ENCODE peak calls at places on chromosome 7, in five cellular contexts. T is GM12878, O is transverse colon, M is SK-N-SH, J is stomach. W is an unnamed sample.
A peak's percentile ranks its signal among the peaks of the same experiment; 100 is the strongest.

GRCh38 chr7:151426486-151426905 is 13.4 kb downstream of the CRYGN start:
- DNase-seq in T (no peak), O (peak; percentile 60), M (no peak), J (peak; percentile 46), W (peak; percentile 92)

GRCh38 chr7:151207315-151207714 is 3.0 kb downstream of the H2BK1 start:
- DNase-seq in T (no peak), O (no peak), J (no peak), M (no peak), W (no peak)

GRCh38 chr7:155206286-155207020 is 91.2 kb upstream of the INSIG1 start:
- DNase-seq in M (no peak), O (peak; percentile 56), J (peak; percentile 34), T (peak; percentile 80), W (peak; percentile 83)

GRCh38 chr7:102810916-102811315 is 62.1 kb downstream of the FAM185A start:
- DNase-seq in J (no peak), O (no peak), M (no peak), T (no peak), W (no peak)

GRCh38 chr7:20310963-20311742 is 19.5 kb upstream of the ITGB8 start:
- DNase-seq in O (no peak), T (peak; percentile 61), J (no peak), M (no peak), W (no peak)

GRCh38 chr7:22627136-22627535 is 99.9 kb upstream of the IL6 start:
- DNase-seq in T (no peak), O (no peak), J (no peak), M (no peak), W (no peak)

GRCh38 chr7:151686826-151687225 is 167.1 kb upstream of the RHEB start:
- DNase-seq in J (no peak), O (no peak), T (no peak), M (no peak), W (no peak)

GRCh38 chr7:22481726-22482125 is 18.3 kb downstream of the STEAP1B start:
- DNase-seq in J (no peak), M (no peak), T (peak; percentile 28), O (no peak), W (no peak)

GRCh38 chr7:51344406-51344805 is 27.8 kb upstream of the COBL start:
- DNase-seq in M (no peak), J (peak; percentile 97), T (no peak), O (no peak), W (no peak)

GRCh38 chr7:95485749-95486148 is at the start of gene ASB4:
- DNase-seq in T (no peak), M (no peak), J (no peak), O (no peak), W (no peak)

GRCh38 chr7:24966802-24967201 is 13.2 kb downstream of the OSBPL3 start:
- DNase-seq in O (no peak), J (no peak), M (no peak), T (no peak), W (no peak)

GRCh38 chr7:148303295-148304013 is 287.1 kb upstream of the C7orf33 start:
- DNase-seq in J (no peak), O (peak; percentile 39), M (peak; percentile 35), T (no peak), W (peak; percentile 86)

GRCh38 chr7:129816742-129817141 is 136.0 kb downstream of the UBE2H start:
- DNase-seq in O (no peak), M (no peak), J (no peak), T (no peak), W (no peak)

GRCh38 chr7:70647801-70648491 is 484.0 kb upstream of the GALNT17 start:
- DNase-seq in J (peak; percentile 40), M (no peak), T (peak; percentile 46), O (peak; percentile 46), W (no peak)

GRCh38 chr7:123209786-123210185 is 10.0 kb upstream of the SLC13A1 start:
- DNase-seq in M (no peak), J (peak; percentile 54), O (peak; percentile 21), T (no peak), W (no peak)

GRCh38 chr7:42014625-42015412 is 222.2 kb downstream of the GLI3 start:
- DNase-seq in J (peak; percentile 68), M (peak; percentile 38), O (peak; percentile 26), T (no peak), W (no peak)

DNA sequence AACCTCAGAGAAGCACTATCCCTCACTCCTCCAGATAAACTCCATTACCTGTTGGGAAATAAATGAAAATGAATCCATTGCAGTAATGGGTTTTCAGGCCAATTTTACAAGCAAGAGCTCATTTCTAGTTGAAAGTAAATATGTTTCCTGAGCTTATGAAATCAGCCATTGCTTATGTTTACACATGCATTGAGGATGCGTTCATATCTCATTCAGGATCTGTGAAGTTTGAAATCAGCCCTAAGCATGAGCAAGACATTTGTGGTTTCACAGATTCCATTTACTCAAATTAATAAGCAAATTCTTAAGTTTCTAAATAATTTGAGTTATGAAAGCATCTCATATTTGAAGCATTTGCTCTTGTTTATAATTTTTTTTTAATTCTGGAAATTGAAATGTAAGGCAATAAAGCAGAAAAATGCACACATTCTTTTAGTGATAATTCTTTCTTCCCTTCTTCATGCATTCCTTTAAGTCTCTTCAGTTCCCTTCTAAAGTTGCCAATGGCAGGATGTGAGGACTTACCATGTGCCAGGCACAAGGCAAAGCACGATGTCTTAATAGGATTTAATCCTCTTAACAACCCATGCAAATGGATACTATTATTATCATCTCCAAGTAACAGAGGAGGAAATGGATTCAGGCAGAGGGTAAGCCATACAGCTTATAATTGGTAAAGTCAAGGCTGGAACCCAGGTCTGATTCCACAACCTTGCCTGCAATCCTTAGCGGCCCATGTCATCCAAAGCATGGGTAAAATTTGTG is 35.0 kb upstream of the CTTNBP2 start:
- DNase-seq in M (no peak), J (no peak), T (no peak), O (no peak), W (no peak)
- TF ChIP-seq POLR2AphosphoS5 in M (no peak), J (no peak), T (no peak), O (no peak), W (no peak)

GRCh38 chr7:80357530-80357929 is 154.3 kb downstream of the GNAT3 start:
- DNase-seq in M (no peak), T (no peak), O (no peak), J (no peak), W (no peak)

GRCh38 chr7:80359476-80359875 is 152.4 kb downstream of the GNAT3 start:
- DNase-seq in T (no peak), J (no peak), M (no peak), O (no peak), W (no peak)

GRCh38 chr7:80362677-80363076 is 149.2 kb downstream of the GNAT3 start:
- DNase-seq in M (no peak), J (no peak), T (no peak), O (no peak), W (no peak)

GRCh38 chr7:80361948-80362347 is 149.9 kb downstream of the GNAT3 start:
- DNase-seq in T (no peak), O (no peak), M (no peak), J (no peak), W (no peak)

DNA sequence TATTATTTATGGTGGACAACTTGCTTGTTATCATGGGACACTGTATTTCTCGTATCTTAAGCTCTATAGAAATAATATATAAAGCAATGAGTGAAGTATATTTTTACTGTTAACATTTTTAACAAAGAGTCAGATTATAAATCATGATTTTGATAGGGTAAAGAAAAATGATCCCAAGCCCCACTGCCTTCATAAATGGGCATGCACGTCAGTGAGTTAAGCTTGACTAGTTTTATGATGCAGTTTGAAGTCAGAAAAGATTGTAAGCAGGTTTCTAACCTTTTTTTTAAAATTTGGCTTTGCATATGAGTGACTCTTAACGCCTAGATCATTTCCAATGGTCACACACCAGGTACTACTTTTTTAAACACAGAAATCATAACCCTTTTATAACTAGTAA is 152.8 kb downstream of the GNAT3 start:
- DNase-seq in M (no peak), O (no peak), J (no peak), T (no peak), W (no peak)
- TF ChIP-seq EP300 in M (no peak), O (no peak), J (no peak), T (no peak), W (no peak)

DNA sequence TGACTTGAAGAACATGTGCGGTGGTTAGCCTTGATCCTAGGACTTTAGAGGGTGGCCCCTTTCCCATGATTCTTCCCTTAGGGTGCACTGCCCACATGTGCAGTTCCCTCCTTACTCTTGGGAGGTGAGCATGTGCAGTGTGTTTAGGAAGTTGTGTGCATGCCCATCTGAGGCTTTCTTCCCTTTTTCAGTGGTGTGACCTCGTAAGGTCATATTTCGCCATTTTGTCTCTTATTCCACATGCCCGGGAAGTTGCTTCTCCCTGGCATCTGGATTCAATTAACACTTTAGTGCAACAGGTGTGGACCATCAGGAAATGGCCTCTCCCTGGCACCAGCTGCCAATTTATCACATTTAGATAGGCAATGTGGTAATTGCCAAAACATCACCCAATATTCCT is 380.6 kb upstream of the VSTM2A start:
- DNase-seq in J (no peak), M (no peak), T (no peak), O (no peak), W (no peak)
- TF ChIP-seq POLR2AphosphoS5 in J (no peak), M (no peak), T (no peak), O (no peak), W (no peak)

GRCh38 chr7:32043688-32044087 is 26.5 kb downstream of the PDE1C start:
- DNase-seq in T (no peak), M (no peak), J (no peak), O (no peak), W (no peak)
- TF ChIP-seq EP300 in T (no peak), M (no peak), J (no peak), O (no peak), W (no peak)